ENCODE peak calls at places on chromosomes 5 and 9, in ten cellular contexts. Q, V, W, T, D, F, Z, P, C and U are unnamed samples.

GRCh38 chr9:33787839-33788238 is 7.5 kb upstream of the PRSS3 start:
- DNase-seq in W (no peak), Q (no peak), Z (peak), P (no peak), T (no peak), D (no peak), V (no peak), C (peak), F (no peak), U (no peak)

GRCh38 chr5:35183243-35183955 is 46.9 kb downstream of the PRLR start:
- DNase-seq in V (peak), T (peak), W (no peak), Z (peak), F (no peak), C (peak), P (peak), D (no peak), Q (peak), U (peak)

GRCh38 chr5:141260458-141261237 is 15.5 kb downstream of the PCDHB15 start:
- DNase-seq in D (no peak), W (no peak), F (no peak), P (no peak), V (no peak), T (no peak), C (no peak), Q (peak), Z (no peak), U (no peak)

GRCh38 chr5:142740903-142741302 is 29.3 kb upstream of the ARHGAP26 start:
- DNase-seq in T (no peak), V (no peak), D (no peak), Q (no peak), Z (no peak), P (no peak), F (no peak), W (no peak), C (peak), U (peak)

GRCh38 chr5:132815454-132815853 is 2.4 kb downstream of the SOWAHA start:
- DNase-seq in V (no peak), C (no peak), F (no peak), W (no peak), Z (no peak), D (no peak), Q (peak), P (no peak), T (no peak), U (no peak)

GRCh38 chr9:133117271-133118178 is 3.5 kb downstream of the RALGDS start:
- DNase-seq in P (peak), D (peak), Q (no peak), T (no peak), Z (peak), V (no peak), W (peak), C (peak), F (peak), U (no peak)

GRCh38 chr9:74570879-74571512 is 73.9 kb downstream of the RORB start:
- DNase-seq in D (no peak), C (no peak), T (peak), F (no peak), V (no peak), P (no peak), Q (peak), Z (peak), W (no peak), U (no peak)

GRCh38 chr9:130425741-130426466 is 18.9 kb upstream of the ASS1 start:
- DNase-seq in Z (no peak), Q (no peak), D (no peak), P (no peak), C (no peak), W (no peak), V (no peak), F (no peak), T (no peak), U (no peak)

GRCh38 chr9:10251490-10251889 is 361.3 kb downstream of the PTPRD start:
- DNase-seq in D (no peak), Z (no peak), W (no peak), F (no peak), V (no peak), T (no peak), Q (peak), C (no peak), P (no peak), U (no peak)

GRCh38 chr5:1916041-1917001 is 33.6 kb upstream of the IRX4 start:
- DNase-seq in Z (no peak), F (peak), T (no peak), C (no peak), W (no peak), Q (no peak), P (peak), D (no peak), V (no peak), U (no peak)

GRCh38 chr5:179368016-179368805 is 22.9 kb upstream of the ADAMTS2 start:
- DNase-seq in Z (no peak), T (no peak), D (no peak), F (peak), Q (no peak), V (no peak), W (no peak), C (no peak), P (no peak), U (no peak)

GRCh38 chr9:37034320-37034937 is 361 bp upstream of the PAX5 start:
- DNase-seq in P (no peak), C (no peak), Q (no peak), V (no peak), T (no peak), D (no peak), W (peak), Z (no peak), F (no peak), U (no peak)

GRCh38 chr5:104111622-104112021 is 549.0 kb upstream of the NUDT12 start:
- DNase-seq in F (no peak), W (no peak), D (no peak), C (no peak), Z (no peak), P (no peak), T (no peak), V (no peak), Q (no peak), U (no peak)

GRCh38 chr5:157740211-157740610 is 3.3 kb upstream of the LSM11 start:
- DNase-seq in C (no peak), T (peak), V (no peak), P (no peak), W (no peak), Q (no peak), Z (no peak), D (no peak), F (no peak), U (no peak)

GRCh38 chr5:80054682-80055081 is 19.5 kb downstream of the THBS4 start:
- DNase-seq in D (no peak), P (no peak), T (no peak), Z (no peak), F (no peak), C (no peak), W (no peak), V (no peak), Q (peak), U (no peak)

GRCh38 chr9:98185021-98185567 is 7.3 kb downstream of the CORO2A start:
- DNase-seq in T (no peak), F (no peak), D (no peak), P (no peak), Q (no peak), W (no peak), C (no peak), Z (no peak), V (no peak), U (no peak)

GRCh38 chr5:148484651-148485050 is 100.9 kb downstream of the FBXO38 start:
- DNase-seq in V (no peak), T (no peak), F (no peak), P (no peak), C (no peak), D (no peak), W (no peak), Q (no peak), Z (no peak), U (no peak)

GRCh38 chr9:135850737-135851136 is 56.6 kb downstream of the CAMSAP1 start:
- DNase-seq in F (no peak), P (no peak), D (no peak), Z (no peak), T (no peak), Q (peak), V (no peak), W (no peak), C (no peak), U (no peak)

GRCh38 chr9:113381909-113382411 is 5.2 kb upstream of the HDHD3 start:
- DNase-seq in F (no peak), C (no peak), Q (no peak), V (no peak), D (peak), Z (no peak), P (peak), W (no peak), T (no peak), U (no peak)

GRCh38 chr5:133709074-133709676 is 96.8 kb upstream of the FSTL4 start:
- DNase-seq in P (no peak), V (no peak), F (peak), Z (peak), W (no peak), T (no peak), Q (no peak), C (no peak), D (no peak), U (no peak)

GRCh38 chr5:55033568-55033967 is 9.5 kb downstream of the GZMK start:
- DNase-seq in V (no peak), C (no peak), Q (no peak), D (no peak), W (no peak), T (no peak), P (no peak), Z (no peak), F (no peak), U (no peak)

GRCh38 chr9:71768388-71769174 is at the start of gene CEMIP2:
- DNase-seq in D (peak), Z (peak), C (peak), T (peak), W (peak), P (peak), F (peak), V (peak), Q (peak), U (peak)
- TF ChIP-seq POLR2A in D (peak), Z (peak), C (peak), T (peak), W (no peak), P (peak), F (peak), V (peak), Q (peak), U (peak)

GRCh38 chr5:56825222-56825824 is 10.0 kb downstream of the MAP3K1 start:
- DNase-seq in T (no peak), V (no peak), F (no peak), Z (no peak), P (no peak), W (no peak), D (no peak), Q (no peak), C (no peak), U (no peak)

GRCh38 chr5:56824019-56824418 is 8.7 kb downstream of the MAP3K1 start:
- DNase-seq in Z (no peak), W (no peak), C (no peak), V (no peak), Q (no peak), T (no peak), P (no peak), F (no peak), D (no peak), U (no peak)

GRCh38 chr5:56827923-56828322 is 12.6 kb downstream of the MAP3K1 start:
- DNase-seq in D (no peak), P (no peak), C (no peak), W (no peak), Z (no peak), V (no peak), Q (no peak), F (no peak), T (no peak), U (no peak)

GRCh38 chr5:56829137-56829536 is 13.8 kb downstream of the MAP3K1 start:
- DNase-seq in T (peak), Z (peak), C (no peak), Q (peak), D (no peak), F (no peak), V (no peak), P (no peak), W (no peak), U (no peak)

DNA sequence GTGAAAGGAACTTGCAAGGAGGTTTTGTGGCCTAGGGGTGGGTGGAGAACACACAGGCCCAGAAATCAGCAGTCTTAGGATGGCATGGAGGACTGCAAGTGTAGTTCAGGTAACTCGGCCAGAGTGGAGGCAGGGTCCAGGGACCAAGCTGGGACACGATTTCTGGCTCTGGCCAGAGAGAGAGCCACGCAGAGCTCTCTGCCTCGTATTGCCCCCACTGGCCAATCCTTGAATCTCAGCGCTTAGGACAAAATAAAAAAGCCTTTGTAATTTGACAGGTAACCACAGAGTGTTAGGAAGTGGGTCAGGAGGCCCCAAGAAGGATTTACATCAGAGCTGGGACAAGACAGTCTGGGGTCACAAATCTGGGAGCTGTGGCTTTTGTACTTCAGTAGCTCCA is 11.7 kb downstream of the MAP3K1 start:
- DNase-seq in T (no peak), F (no peak), C (no peak), Z (no peak), V (no peak), W (no peak), Q (no peak), P (no peak), D (peak), U (no peak)
- TF ChIP-seq CTCF in T (peak), F (no peak), C (no peak), Z (no peak), V (no peak), W (no peak), Q (peak), P (no peak), D (peak), U (no peak)

DNA sequence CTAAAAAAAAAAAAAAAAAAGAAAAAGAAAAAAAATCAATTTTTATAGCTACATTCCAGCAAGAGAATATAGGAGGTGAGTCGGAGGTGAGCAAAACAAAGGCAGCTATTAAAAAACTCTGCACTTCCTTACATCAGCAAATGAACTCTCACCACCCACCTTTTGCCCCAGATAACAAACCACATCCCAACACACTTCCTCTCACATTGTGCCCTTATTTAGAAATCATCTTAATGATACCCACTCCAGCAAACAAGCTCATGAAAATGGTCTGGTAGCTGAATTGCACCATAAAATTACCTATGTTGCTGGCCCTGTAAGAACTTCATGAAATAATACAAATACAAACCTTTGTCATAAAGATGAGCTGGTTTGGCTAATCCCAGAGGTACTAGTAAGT is 82.9 kb downstream of the CEMIP2 start:
- DNase-seq in Z (no peak), W (no peak), Q (peak), D (no peak), C (no peak), T (no peak), P (no peak), F (no peak), V (no peak), U (no peak)
- H3K27ac ChIP-seq in Z (no peak), W (no peak), Q (no peak), D (peak), C (no peak), T (no peak), P (no peak), F (no peak), V (no peak), U (no peak)

GRCh38 chr5:119742311-119742710 is 113.0 kb downstream of the FAM170A start:
- DNase-seq in V (no peak), W (no peak), F (no peak), Z (no peak), C (no peak), T (no peak), Q (no peak), P (no peak), D (no peak), U (no peak)

GRCh38 chr5:119746984-119747383 is 117.6 kb downstream of the FAM170A start:
- DNase-seq in Q (no peak), Z (no peak), T (no peak), V (no peak), D (no peak), C (no peak), P (no peak), W (no peak), F (no peak), U (no peak)

GRCh38 chr5:119745976-119746375 is 116.6 kb downstream of the FAM170A start:
- DNase-seq in P (no peak), D (no peak), T (no peak), V (no peak), W (no peak), Z (no peak), F (no peak), C (no peak), Q (no peak), U (no peak)

DNA sequence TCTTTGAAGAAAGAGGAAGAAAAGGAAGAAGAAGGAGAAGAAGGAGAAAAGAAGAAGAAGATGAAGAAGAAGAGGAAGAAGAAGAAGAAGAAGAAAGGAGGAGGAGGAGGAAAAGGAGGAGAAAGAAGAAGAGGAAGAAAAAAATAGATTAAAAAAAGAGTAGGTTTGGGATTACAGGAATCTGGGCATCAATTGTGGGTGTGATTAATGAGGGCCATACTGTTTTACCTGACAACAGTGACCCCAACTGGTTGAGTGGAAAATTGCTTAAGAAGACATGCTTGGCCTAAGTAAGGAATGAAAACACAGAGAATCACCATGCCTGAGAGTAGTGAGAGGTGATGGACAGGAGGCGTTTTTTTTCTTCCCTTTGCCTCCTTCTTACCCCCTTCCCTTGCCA is 114.6 kb downstream of the FAM170A start:
- DNase-seq in P (no peak), Q (peak), T (peak), C (no peak), F (no peak), Z (no peak), V (no peak), W (no peak), D (no peak), U (no peak)
- TF ChIP-seq POLR2A in P (no peak), Q (no peak), T (no peak), C (no peak), F (no peak), Z (no peak), V (no peak), W (no peak), D (no peak), U (no peak)

DNA sequence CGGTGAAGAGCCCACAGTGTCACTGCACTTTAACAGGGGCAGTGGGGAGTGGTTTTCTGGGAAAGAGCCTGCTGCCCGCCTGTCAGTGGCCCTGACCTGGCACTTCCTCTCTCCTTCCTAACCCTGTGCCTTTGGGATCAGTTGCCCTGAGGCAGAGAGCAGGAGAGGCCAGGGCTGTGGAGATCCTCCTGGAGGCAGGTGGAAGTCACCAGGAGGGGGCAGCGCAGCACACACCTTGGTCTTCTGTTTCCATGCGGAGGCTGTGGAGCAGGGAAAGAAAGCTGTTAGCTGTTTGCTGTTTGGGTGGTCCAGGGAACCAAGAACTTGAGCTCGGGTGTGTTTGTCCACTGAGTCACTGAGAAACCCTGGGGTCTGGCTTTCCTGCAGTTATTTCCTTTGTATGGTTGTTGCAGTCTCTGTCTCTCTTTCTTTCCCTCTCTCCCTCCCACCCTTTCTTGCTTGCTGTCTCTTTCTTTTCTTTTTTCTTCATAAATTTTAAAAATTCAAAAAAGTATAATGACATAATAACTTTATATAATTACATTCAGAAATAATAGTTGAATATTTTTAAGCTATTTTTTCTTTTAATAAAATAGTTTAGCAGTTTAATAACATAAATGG is 28.1 kb downstream of the NTRK2 start:
- DNase-seq in D (peak), C (peak), Q (peak), W (no peak), P (peak), F (no peak), Z (peak), V (peak), T (peak), U (peak)
- TF ChIP-seq CTCF in D (peak), C (no peak), Q (peak), W (peak), P (peak), F (peak), Z (peak), V (peak), T (peak), U (peak)